ENCODE peak calls at places on chromosomes 11 and 22, in five cellular contexts. One of them, this sample, is unnamed.

GRCh38 chr22:27329471-27329870 is 472.1 kb downstream of the MN1 start:
- DNase-seq in heart left ventricle: no peak
- DNase-seq in suprapubic skin: no peak
- DNase-seq in left ventricle myocardium inferior: no peak
- DNase-seq in fibroblast of lung: no peak
- DNase-seq in this sample: no peak

GRCh38 chr11:105124756-105125155 is 14.8 kb downstream of the CARD18 start:
- DNase-seq in heart left ventricle: no peak
- DNase-seq in suprapubic skin: no peak
- DNase-seq in left ventricle myocardium inferior: no peak
- DNase-seq in fibroblast of lung: no peak
- DNase-seq in this sample: no peak

GRCh38 chr11:2219318-2220017 is 47.9 kb upstream of the TH start:
- DNase-seq in heart left ventricle: no peak
- DNase-seq in suprapubic skin: no peak
- DNase-seq in left ventricle myocardium inferior: no peak
- DNase-seq in fibroblast of lung: no peak
- DNase-seq in this sample: no peak

GRCh38 chr11:70371241-70371640 is 27.1 kb upstream of the CTTN start:
- DNase-seq in heart left ventricle: no peak
- DNase-seq in suprapubic skin: no peak
- DNase-seq in left ventricle myocardium inferior: no peak
- DNase-seq in fibroblast of lung: no peak
- DNase-seq in this sample: no peak

GRCh38 chr11:128909438-128910125 is 18.4 kb downstream of the KCNJ5 start:
- DNase-seq in heart left ventricle: no peak
- DNase-seq in suprapubic skin: no peak
- DNase-seq in left ventricle myocardium inferior: no peak
- DNase-seq in fibroblast of lung: no peak
- DNase-seq in this sample: no peak

GRCh38 chr11:19336331-19336730 is 95.6 kb upstream of the E2F8 start:
- DNase-seq in heart left ventricle: no peak
- DNase-seq in suprapubic skin: no peak
- DNase-seq in left ventricle myocardium inferior: no peak
- DNase-seq in fibroblast of lung: no peak
- DNase-seq in this sample: no peak

GRCh38 chr11:12792590-12792989 is 118.4 kb downstream of the TEAD1 start:
- DNase-seq in heart left ventricle: no peak
- DNase-seq in suprapubic skin: no peak
- DNase-seq in left ventricle myocardium inferior: no peak
- DNase-seq in fibroblast of lung: peak; percentile 73
- DNase-seq in this sample: no peak

GRCh38 chr11:102316505-102316904 is 779 bp upstream of the BIRC3 start:
- DNase-seq in heart left ventricle: no peak
- DNase-seq in suprapubic skin: no peak
- DNase-seq in left ventricle myocardium inferior: no peak
- DNase-seq in fibroblast of lung: no peak
- DNase-seq in this sample: no peak

GRCh38 chr11:58771458-58771855 is 39.7 kb upstream of the GLYAT start:
- DNase-seq in heart left ventricle: no peak
- DNase-seq in suprapubic skin: no peak
- DNase-seq in left ventricle myocardium inferior: no peak
- DNase-seq in fibroblast of lung: no peak
- DNase-seq in this sample: no peak

GRCh38 chr22:23138584-23139469 is 3.0 kb downstream of the RSPH14 start:
- DNase-seq in heart left ventricle: no peak
- DNase-seq in suprapubic skin: no peak
- DNase-seq in left ventricle myocardium inferior: no peak
- DNase-seq in fibroblast of lung: no peak
- DNase-seq in this sample: no peak

GRCh38 chr11:64597671-64598101 is 6.7 kb downstream of the SLC22A12 start:
- DNase-seq in heart left ventricle: no peak
- DNase-seq in suprapubic skin: peak; percentile 53
- DNase-seq in left ventricle myocardium inferior: no peak
- DNase-seq in fibroblast of lung: no peak
- DNase-seq in this sample: no peak

GRCh38 chr11:10116588-10116987 is 177.4 kb downstream of the SBF2 start:
- DNase-seq in heart left ventricle: no peak
- DNase-seq in suprapubic skin: no peak
- DNase-seq in left ventricle myocardium inferior: no peak
- DNase-seq in fibroblast of lung: no peak
- DNase-seq in this sample: no peak

GRCh38 chr11:105046898-105047579 is 1.9 kb upstream of the CARD16 start:
- DNase-seq in heart left ventricle: no peak
- DNase-seq in suprapubic skin: peak; percentile 63
- DNase-seq in left ventricle myocardium inferior: no peak
- DNase-seq in fibroblast of lung: peak; percentile 100
- DNase-seq in this sample: no peak

GRCh38 chr22:26972281-26972680 is 314.9 kb downstream of the MIAT start:
- DNase-seq in heart left ventricle: no peak
- DNase-seq in suprapubic skin: no peak
- DNase-seq in left ventricle myocardium inferior: no peak
- DNase-seq in fibroblast of lung: no peak
- DNase-seq in this sample: no peak

GRCh38 chr11:3950996-3951662 is 95.7 kb downstream of the STIM1 start:
- DNase-seq in heart left ventricle: no peak
- DNase-seq in suprapubic skin: no peak
- DNase-seq in left ventricle myocardium inferior: no peak
- DNase-seq in fibroblast of lung: peak; percentile 66
- DNase-seq in this sample: no peak

GRCh38 chr11:96524475-96524874 is 134.7 kb downstream of the JRKL start:
- DNase-seq in heart left ventricle: no peak
- DNase-seq in suprapubic skin: no peak
- DNase-seq in left ventricle myocardium inferior: no peak
- DNase-seq in fibroblast of lung: peak; percentile 4
- DNase-seq in this sample: no peak

GRCh38 chr11:8055111-8055835 is 25.7 kb upstream of the TUB start:
- DNase-seq in heart left ventricle: no peak
- DNase-seq in suprapubic skin: peak; percentile 53
- DNase-seq in left ventricle myocardium inferior: no peak
- DNase-seq in fibroblast of lung: no peak
- DNase-seq in this sample: no peak

GRCh38 chr22:46652930-46653331 is 32.7 kb downstream of the GRAMD4 start:
- DNase-seq in heart left ventricle: no peak
- DNase-seq in suprapubic skin: no peak
- DNase-seq in left ventricle myocardium inferior: peak; percentile 47
- DNase-seq in fibroblast of lung: peak; percentile 64
- DNase-seq in this sample: no peak

GRCh38 chr22:46651316-46651715 is 31.1 kb downstream of the GRAMD4 start:
- DNase-seq in heart left ventricle: no peak
- DNase-seq in suprapubic skin: no peak
- DNase-seq in left ventricle myocardium inferior: no peak
- DNase-seq in fibroblast of lung: no peak
- DNase-seq in this sample: no peak

GRCh38 chr22:46650078-46650810 is 30.1 kb downstream of the GRAMD4 start:
- DNase-seq in heart left ventricle: no peak
- DNase-seq in suprapubic skin: no peak
- DNase-seq in left ventricle myocardium inferior: no peak
- DNase-seq in fibroblast of lung: no peak
- DNase-seq in this sample: no peak

GRCh38 chr22:46653596-46653995 is 33.4 kb downstream of the GRAMD4 start:
- DNase-seq in heart left ventricle: no peak
- DNase-seq in suprapubic skin: no peak
- DNase-seq in left ventricle myocardium inferior: no peak
- DNase-seq in fibroblast of lung: no peak
- DNase-seq in this sample: no peak

GRCh38 chr22:46652081-46652929 is 32.1 kb downstream of the GRAMD4 start:
- DNase-seq in heart left ventricle: peak; percentile 79
- DNase-seq in suprapubic skin: no peak
- DNase-seq in left ventricle myocardium inferior: peak; percentile 56
- DNase-seq in fibroblast of lung: peak; percentile 92
- DNase-seq in this sample: no peak
- TF ChIP-seq CTCF in heart left ventricle: no peak
- TF ChIP-seq CTCF in suprapubic skin: no peak
- TF ChIP-seq CTCF in left ventricle myocardium inferior: peak; percentile 8
- TF ChIP-seq CTCF in fibroblast of lung: peak; percentile 5
- TF ChIP-seq CTCF in this sample: no peak

GRCh38 chr11:114301088-114301487 is 4.9 kb downstream of the NNMT start:
- DNase-seq in heart left ventricle: no peak
- DNase-seq in suprapubic skin: no peak
- DNase-seq in left ventricle myocardium inferior: no peak
- DNase-seq in fibroblast of lung: no peak
- DNase-seq in this sample: no peak
- H3K4me3 ChIP-seq in heart left ventricle: no peak overlapping the region
- H3K4me3 ChIP-seq in suprapubic skin: peak overlapping the region; percentile 51
- H3K4me3 ChIP-seq in left ventricle myocardium inferior: peak overlapping the region; percentile 61
- H3K4me3 ChIP-seq in fibroblast of lung: no peak overlapping the region
- H3K4me3 ChIP-seq in this sample: no peak overlapping the region

GRCh38 chr11:127070808-127071207 is 70.2 kb upstream of the KIRREL3 start:
- DNase-seq in heart left ventricle: no peak
- DNase-seq in suprapubic skin: no peak
- DNase-seq in left ventricle myocardium inferior: no peak
- DNase-seq in fibroblast of lung: no peak
- DNase-seq in this sample: no peak

GRCh38 chr11:127073621-127074020 is 73.1 kb upstream of the KIRREL3 start:
- DNase-seq in heart left ventricle: no peak
- DNase-seq in suprapubic skin: no peak
- DNase-seq in left ventricle myocardium inferior: no peak
- DNase-seq in fibroblast of lung: no peak
- DNase-seq in this sample: no peak

GRCh38 chr11:127071606-127072005 is 71.0 kb upstream of the KIRREL3 start:
- DNase-seq in heart left ventricle: no peak
- DNase-seq in suprapubic skin: no peak
- DNase-seq in left ventricle myocardium inferior: no peak
- DNase-seq in fibroblast of lung: no peak
- DNase-seq in this sample: no peak

GRCh38 chr11:127074151-127074761 is 73.7 kb upstream of the KIRREL3 start:
- DNase-seq in heart left ventricle: no peak
- DNase-seq in suprapubic skin: no peak
- DNase-seq in left ventricle myocardium inferior: no peak
- DNase-seq in fibroblast of lung: peak; percentile 6
- DNase-seq in this sample: peak; percentile 57
- H3K27ac ChIP-seq in heart left ventricle: no peak overlapping the region
- H3K27ac ChIP-seq in suprapubic skin: no peak overlapping the region
- H3K27ac ChIP-seq in left ventricle myocardium inferior: no peak overlapping the region
- H3K27ac ChIP-seq in fibroblast of lung: no peak overlapping the region
- H3K27ac ChIP-seq in this sample: no peak overlapping the region

GRCh38 chr22:50327711-50328019 is 853 bp upstream of the DENND6B start:
- DNase-seq in heart left ventricle: no peak
- DNase-seq in suprapubic skin: no peak
- DNase-seq in left ventricle myocardium inferior: no peak
- DNase-seq in fibroblast of lung: no peak
- DNase-seq in this sample: no peak

GRCh38 chr22:50326225-50326958 is 420 bp downstream of the DENND6B start:
- DNase-seq in heart left ventricle: peak; percentile 16
- DNase-seq in suprapubic skin: no peak
- DNase-seq in left ventricle myocardium inferior: no peak
- DNase-seq in fibroblast of lung: no peak
- DNase-seq in this sample: no peak

GRCh38 chr22:50325444-50326224 is 1.2 kb downstream of the DENND6B start:
- DNase-seq in heart left ventricle: peak; percentile 17
- DNase-seq in suprapubic skin: no peak
- DNase-seq in left ventricle myocardium inferior: no peak
- DNase-seq in fibroblast of lung: no peak
- DNase-seq in this sample: no peak

GRCh38 chr22:50329236-50329635 is 2.4 kb upstream of the DENND6B start:
- DNase-seq in heart left ventricle: no peak
- DNase-seq in suprapubic skin: no peak
- DNase-seq in left ventricle myocardium inferior: no peak
- DNase-seq in fibroblast of lung: no peak
- DNase-seq in this sample: no peak

DNA sequence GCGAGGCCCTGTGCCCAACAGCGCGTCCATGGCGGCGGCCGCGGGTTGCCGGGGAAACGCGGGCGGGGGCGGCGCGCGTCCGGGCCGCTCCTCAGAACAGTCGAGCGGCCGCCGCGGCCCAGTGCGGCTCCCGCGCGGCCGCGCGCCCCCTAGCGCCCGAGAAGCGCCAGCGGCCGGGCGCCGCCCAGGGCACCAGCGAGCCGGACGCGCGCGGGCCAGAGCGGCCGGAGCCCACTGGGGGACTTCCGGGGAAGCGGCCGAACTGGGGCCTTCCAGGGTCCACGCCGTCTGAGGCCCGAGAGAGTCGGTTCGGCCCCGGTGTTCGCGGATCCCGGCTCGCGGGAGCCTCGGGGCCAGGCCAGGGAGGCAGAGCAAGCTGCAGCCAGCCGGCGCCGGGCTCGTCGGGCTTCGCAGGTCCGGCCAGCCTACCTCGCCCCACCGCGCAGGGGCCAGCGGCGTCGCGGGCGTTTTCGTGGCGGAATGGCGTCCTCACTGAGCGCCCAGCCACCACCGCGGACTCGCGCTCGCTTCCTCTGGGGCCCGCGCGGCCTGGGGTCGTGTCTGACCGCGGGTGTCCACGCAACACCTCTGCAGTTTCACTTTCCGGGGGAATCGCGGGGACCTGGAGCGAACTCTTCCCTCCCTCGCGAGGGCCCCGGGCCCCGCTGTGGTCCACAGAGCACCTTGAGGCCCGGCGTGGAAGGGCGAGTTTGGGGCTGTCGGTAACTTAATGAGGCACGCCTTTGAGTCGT is at the start of gene DENND6B:
- DNase-seq in heart left ventricle: peak; percentile 88
- DNase-seq in suprapubic skin: no peak
- DNase-seq in left ventricle myocardium inferior: peak; percentile 85
- DNase-seq in fibroblast of lung: peak; percentile 75
- DNase-seq in this sample: peak; percentile 61
- TF ChIP-seq CTCF in heart left ventricle: peak; percentile 57
- TF ChIP-seq CTCF in suprapubic skin: peak; percentile 65
- TF ChIP-seq CTCF in left ventricle myocardium inferior: peak; percentile 68
- TF ChIP-seq CTCF in fibroblast of lung: no peak
- TF ChIP-seq CTCF in this sample: peak; percentile 45

GRCh38 chr22:40107244-40107643 is 70.5 kb upstream of the TNRC6B start:
- DNase-seq in heart left ventricle: no peak
- DNase-seq in suprapubic skin: no peak
- DNase-seq in left ventricle myocardium inferior: no peak
- DNase-seq in fibroblast of lung: peak; percentile 12
- DNase-seq in this sample: no peak

GRCh38 chr22:40105755-40106154 is 72.0 kb upstream of the TNRC6B start:
- DNase-seq in heart left ventricle: no peak
- DNase-seq in suprapubic skin: no peak
- DNase-seq in left ventricle myocardium inferior: no peak
- DNase-seq in fibroblast of lung: no peak
- DNase-seq in this sample: no peak

GRCh38 chr22:40111451-40111850 is 66.3 kb upstream of the TNRC6B start:
- DNase-seq in heart left ventricle: no peak
- DNase-seq in suprapubic skin: no peak
- DNase-seq in left ventricle myocardium inferior: no peak
- DNase-seq in fibroblast of lung: no peak
- DNase-seq in this sample: no peak

GRCh38 chr22:40112595-40112994 is 65.1 kb upstream of the TNRC6B start:
- DNase-seq in heart left ventricle: no peak
- DNase-seq in suprapubic skin: no peak
- DNase-seq in left ventricle myocardium inferior: no peak
- DNase-seq in fibroblast of lung: no peak
- DNase-seq in this sample: no peak

GRCh38 chr22:40107756-40108437 is 69.8 kb upstream of the TNRC6B start:
- DNase-seq in heart left ventricle: peak; percentile 19
- DNase-seq in suprapubic skin: no peak
- DNase-seq in left ventricle myocardium inferior: no peak
- DNase-seq in fibroblast of lung: peak; percentile 43
- DNase-seq in this sample: no peak
- H3K4me3 ChIP-seq in heart left ventricle: peak overlapping the region; percentile 51
- H3K4me3 ChIP-seq in suprapubic skin: peak overlapping the region; percentile 30
- H3K4me3 ChIP-seq in left ventricle myocardium inferior: peak overlapping the region; percentile 49
- H3K4me3 ChIP-seq in fibroblast of lung: peak overlapping the region; percentile 34
- H3K4me3 ChIP-seq in this sample: no peak overlapping the region

This sample was measured in dorsolateral prefrontal cortex.